ENCODE peak calls at places on chromosomes 5 and 9, in six cellular contexts. S is right lobe of liver; N is globus pallidus; C is GM13977; P is naive thymus-derived CD8-positive, alpha-beta T cell; Q is AG08396. Z is an unnamed sample.

GRCh38 chr9:109134167-109134578 is 14.4 kb upstream of the TMEM245 start:
- DNase-seq in S (no peak), N (no peak), C (no peak), P (no peak), Q (no peak), Z (no peak)

GRCh38 chr9:1231998-1232919 is 182.1 kb downstream of the DMRT2 start:
- DNase-seq in S (peak), N (no peak), C (no peak), P (no peak), Q (peak), Z (no peak)

GRCh38 chr9:136576269-136576626 is 30.4 kb upstream of the NOTCH1 start:
- DNase-seq in S (no peak), N (no peak), C (no peak), P (no peak), Q (peak), Z (no peak)

GRCh38 chr9:21018177-21018576 is 13.3 kb downstream of the HACD4 start:
- DNase-seq in S (no peak), N (no peak), C (no peak), P (no peak), Q (no peak), Z (no peak)

GRCh38 chr9:34370970-34371880 is 5.5 kb downstream of the MYORG start:
- DNase-seq in S (no peak), N (no peak), C (no peak), P (no peak), Q (no peak), Z (no peak)

GRCh38 chr9:76027426-76027825 is 137.0 kb downstream of the PCSK5 start:
- DNase-seq in S (no peak), N (no peak), C (no peak), P (peak), Q (peak), Z (no peak)

GRCh38 chr9:134549336-134549735 is 92.3 kb upstream of the COL5A1 start:
- DNase-seq in S (no peak), N (no peak), C (no peak), P (no peak), Q (no peak), Z (no peak)

GRCh38 chr9:23746317-23746716 is 79.7 kb downstream of the ELAVL2 start:
- DNase-seq in S (no peak), N (no peak), C (no peak), P (no peak), Q (no peak), Z (no peak)

GRCh38 chr9:95494416-95495371 is 22.1 kb downstream of the PTCH1 start:
- DNase-seq in S (no peak), N (no peak), C (peak), P (peak), Q (peak), Z (peak)

GRCh38 chr9:13665418-13666066 is 386.1 kb upstream of the MPDZ start:
- DNase-seq in S (no peak), N (no peak), C (no peak), P (no peak), Q (peak), Z (no peak)

GRCh38 chr9:71001780-71002386 is 119.5 kb downstream of the TRPM3 start:
- DNase-seq in S (no peak), N (no peak), C (peak), P (no peak), Q (no peak), Z (peak)

GRCh38 chr5:180910735-180911134 is 11.8 kb downstream of the BTNL8 start:
- DNase-seq in S (no peak), N (no peak), C (no peak), P (no peak), Q (no peak), Z (no peak)

GRCh38 chr5:157253547-157253946 is 12.4 kb upstream of the CYFIP2 start:
- DNase-seq in S (no peak), N (peak), C (peak), P (no peak), Q (peak), Z (peak)

GRCh38 chr5:39494534-39494933 is 69.8 kb upstream of the DAB2 start:
- DNase-seq in S (no peak), N (no peak), C (no peak), P (no peak), Q (no peak), Z (no peak)

GRCh38 chr9:74078647-74079046 is 418.5 kb upstream of the RORB start:
- DNase-seq in S (no peak), N (no peak), C (no peak), P (no peak), Q (no peak), Z (no peak)

GRCh38 chr5:751496-751895 is 33.0 kb downstream of the ZDHHC11B start:
- DNase-seq in S (peak), N (no peak), C (peak), P (no peak), Q (no peak), Z (no peak)

GRCh38 chr5:14364576-14365472 is 216.8 kb upstream of the OTULINL start:
- DNase-seq in S (no peak), N (no peak), C (no peak), P (no peak), Q (no peak), Z (peak)

GRCh38 chr9:19186240-19186639 is 44.3 kb upstream of the DENND4C start:
- DNase-seq in S (no peak), N (no peak), C (no peak), P (no peak), Q (no peak), Z (no peak)

GRCh38 chr5:130279386-130279785 is 375.1 kb downstream of the CHSY3 start:
- DNase-seq in S (no peak), N (no peak), C (no peak), P (no peak), Q (no peak), Z (no peak)

GRCh38 chr5:95962785-95963184 is 1.1 kb upstream of the ELL2 start:
- DNase-seq in S (no peak), N (no peak), C (no peak), P (no peak), Q (no peak), Z (no peak)

GRCh38 chr9:129900263-129901041 is 65.2 kb downstream of the USP20 start:
- DNase-seq in S (no peak), N (no peak), C (peak), P (no peak), Q (no peak), Z (no peak)

GRCh38 chr5:38515648-38516047 is 40.8 kb downstream of the LIFR start:
- DNase-seq in S (no peak), N (no peak), C (no peak), P (no peak), Q (peak), Z (no peak)

GRCh38 chr5:115661156-115661555 is 35.3 kb upstream of the TMED7 start:
- DNase-seq in S (no peak), N (no peak), C (no peak), P (no peak), Q (no peak), Z (no peak)

GRCh38 chr5:39399135-39400036 is 25.4 kb downstream of the DAB2 start:
- DNase-seq in S (no peak), N (peak), C (no peak), P (no peak), Q (peak), Z (no peak)

GRCh38 chr5:181120311-181120710 is 10.7 kb downstream of the OR2V1 start:
- DNase-seq in S (no peak), N (no peak), C (no peak), P (no peak), Q (peak), Z (no peak)

GRCh38 chr9:61673664-61674381 is 484.0 kb downstream of the SPATA31A7 start:
- DNase-seq in S (peak), N (no peak), C (no peak), P (no peak), Q (no peak), Z (no peak)